ENCODE peak calls at places on chromosomes 7 and 10, in five cellular contexts. One of them, this sample, is unnamed.

GRCh38 chr10:128086003-128086863 is 40.0 kb downstream of the MKI67 start:
- DNase-seq in activated T-helper 1 cell treated with anti-CD3 and anti-CD28 coated beads, Interleukin-12 subunit alpha, Interleukin-12 subunit beta, Interleukin-2, Interleukin-4 antibody, amounts not matched to agents 30 ng/mL and 10 ng/mL and 1 ng/mL, durations not matched to agents 14 hours and 24 hours and 36 hours: no peak
- DNase-seq in H9: peak
- DNase-seq in cardiac muscle cell: no peak
- DNase-seq in T-helper 9 cell: no peak
- DNase-seq in this sample: no peak

GRCh38 chr7:82419200-82419599 is 24.4 kb downstream of the CACNA2D1 start:
- DNase-seq in activated T-helper 1 cell treated with anti-CD3 and anti-CD28 coated beads, Interleukin-12 subunit alpha, Interleukin-12 subunit beta, Interleukin-2, Interleukin-4 antibody, amounts not matched to agents 30 ng/mL and 10 ng/mL and 1 ng/mL, durations not matched to agents 14 hours and 24 hours and 36 hours: no peak
- DNase-seq in cardiac muscle cell: peak
- DNase-seq in H9: no peak
- DNase-seq in T-helper 9 cell: no peak
- DNase-seq in this sample: no peak

GRCh38 chr7:33093266-33093665 is 15.9 kb downstream of the RP9 start:
- DNase-seq in T-helper 9 cell: no peak
- DNase-seq in cardiac muscle cell: no peak
- DNase-seq in activated T-helper 1 cell treated with anti-CD3 and anti-CD28 coated beads, Interleukin-12 subunit alpha, Interleukin-12 subunit beta, Interleukin-2, Interleukin-4 antibody, amounts not matched to agents 30 ng/mL and 10 ng/mL and 1 ng/mL, durations not matched to agents 14 hours and 24 hours and 36 hours: no peak
- DNase-seq in H9: no peak
- DNase-seq in this sample: no peak

GRCh38 chr10:44552716-44553115 is 167.8 kb upstream of the CXCL12 start:
- DNase-seq in T-helper 9 cell: no peak
- DNase-seq in activated T-helper 1 cell treated with anti-CD3 and anti-CD28 coated beads, Interleukin-12 subunit alpha, Interleukin-12 subunit beta, Interleukin-2, Interleukin-4 antibody, amounts not matched to agents 30 ng/mL and 10 ng/mL and 1 ng/mL, durations not matched to agents 14 hours and 24 hours and 36 hours: no peak
- DNase-seq in H9: no peak
- DNase-seq in cardiac muscle cell: no peak
- DNase-seq in this sample: no peak

GRCh38 chr10:44244745-44245600 is 139.9 kb downstream of the CXCL12 start:
- DNase-seq in H9: no peak
- DNase-seq in activated T-helper 1 cell treated with anti-CD3 and anti-CD28 coated beads, Interleukin-12 subunit alpha, Interleukin-12 subunit beta, Interleukin-2, Interleukin-4 antibody, amounts not matched to agents 30 ng/mL and 10 ng/mL and 1 ng/mL, durations not matched to agents 14 hours and 24 hours and 36 hours: no peak
- DNase-seq in cardiac muscle cell: no peak
- DNase-seq in T-helper 9 cell: no peak
- DNase-seq in this sample: peak

GRCh38 chr7:80480566-80480965 is 31.3 kb downstream of the GNAT3 start:
- DNase-seq in activated T-helper 1 cell treated with anti-CD3 and anti-CD28 coated beads, Interleukin-12 subunit alpha, Interleukin-12 subunit beta, Interleukin-2, Interleukin-4 antibody, amounts not matched to agents 30 ng/mL and 10 ng/mL and 1 ng/mL, durations not matched to agents 14 hours and 24 hours and 36 hours: no peak
- DNase-seq in H9: no peak
- DNase-seq in T-helper 9 cell: no peak
- DNase-seq in cardiac muscle cell: no peak
- DNase-seq in this sample: peak

GRCh38 chr7:18846765-18847215 is 270.6 kb downstream of the TWIST1 start:
- DNase-seq in T-helper 9 cell: no peak
- DNase-seq in activated T-helper 1 cell treated with anti-CD3 and anti-CD28 coated beads, Interleukin-12 subunit alpha, Interleukin-12 subunit beta, Interleukin-2, Interleukin-4 antibody, amounts not matched to agents 30 ng/mL and 10 ng/mL and 1 ng/mL, durations not matched to agents 14 hours and 24 hours and 36 hours: no peak
- DNase-seq in cardiac muscle cell: no peak
- DNase-seq in H9: no peak
- DNase-seq in this sample: peak

GRCh38 chr7:378551-379455 is 88.8 kb downstream of the FOXL3 start:
- DNase-seq in H9: no peak
- DNase-seq in activated T-helper 1 cell treated with anti-CD3 and anti-CD28 coated beads, Interleukin-12 subunit alpha, Interleukin-12 subunit beta, Interleukin-2, Interleukin-4 antibody, amounts not matched to agents 30 ng/mL and 10 ng/mL and 1 ng/mL, durations not matched to agents 14 hours and 24 hours and 36 hours: no peak
- DNase-seq in T-helper 9 cell: no peak
- DNase-seq in cardiac muscle cell: no peak
- DNase-seq in this sample: no peak

GRCh38 chr10:52357986-52358385 is 43.9 kb downstream of the DKK1 start:
- DNase-seq in H9: no peak
- DNase-seq in activated T-helper 1 cell treated with anti-CD3 and anti-CD28 coated beads, Interleukin-12 subunit alpha, Interleukin-12 subunit beta, Interleukin-2, Interleukin-4 antibody, amounts not matched to agents 30 ng/mL and 10 ng/mL and 1 ng/mL, durations not matched to agents 14 hours and 24 hours and 36 hours: no peak
- DNase-seq in cardiac muscle cell: no peak
- DNase-seq in T-helper 9 cell: no peak
- DNase-seq in this sample: peak

GRCh38 chr7:151705744-151706567 is 171.0 kb downstream of the PRKAG2 start:
- DNase-seq in activated T-helper 1 cell treated with anti-CD3 and anti-CD28 coated beads, Interleukin-12 subunit alpha, Interleukin-12 subunit beta, Interleukin-2, Interleukin-4 antibody, amounts not matched to agents 30 ng/mL and 10 ng/mL and 1 ng/mL, durations not matched to agents 14 hours and 24 hours and 36 hours: no peak
- DNase-seq in T-helper 9 cell: no peak
- DNase-seq in cardiac muscle cell: peak
- DNase-seq in H9: peak
- DNase-seq in this sample: peak

GRCh38 chr7:91265693-91266066 is 1.4 kb downstream of the FZD1 start:
- DNase-seq in T-helper 9 cell: no peak
- DNase-seq in cardiac muscle cell: peak
- DNase-seq in activated T-helper 1 cell treated with anti-CD3 and anti-CD28 coated beads, Interleukin-12 subunit alpha, Interleukin-12 subunit beta, Interleukin-2, Interleukin-4 antibody, amounts not matched to agents 30 ng/mL and 10 ng/mL and 1 ng/mL, durations not matched to agents 14 hours and 24 hours and 36 hours: no peak
- DNase-seq in H9: peak
- DNase-seq in this sample: no peak

GRCh38 chr7:33816106-33816505 is 89.2 kb upstream of the BMPER start:
- DNase-seq in H9: no peak
- DNase-seq in T-helper 9 cell: no peak
- DNase-seq in cardiac muscle cell: peak
- DNase-seq in activated T-helper 1 cell treated with anti-CD3 and anti-CD28 coated beads, Interleukin-12 subunit alpha, Interleukin-12 subunit beta, Interleukin-2, Interleukin-4 antibody, amounts not matched to agents 30 ng/mL and 10 ng/mL and 1 ng/mL, durations not matched to agents 14 hours and 24 hours and 36 hours: no peak
- DNase-seq in this sample: no peak

GRCh38 chr7:74604326-74605020 is 53.0 kb upstream of the GTF2I start:
- DNase-seq in activated T-helper 1 cell treated with anti-CD3 and anti-CD28 coated beads, Interleukin-12 subunit alpha, Interleukin-12 subunit beta, Interleukin-2, Interleukin-4 antibody, amounts not matched to agents 30 ng/mL and 10 ng/mL and 1 ng/mL, durations not matched to agents 14 hours and 24 hours and 36 hours: no peak
- DNase-seq in cardiac muscle cell: no peak
- DNase-seq in T-helper 9 cell: no peak
- DNase-seq in H9: no peak
- DNase-seq in this sample: no peak

This sample was measured in mesendoderm.